ENCODE peak calls at places on chromosome 6, in nine cellular contexts. V is astrocyte of the spinal cord, Y is astrocyte of the hippocampus, A is gastrocnemius medialis, K is lung, G is activated gamma-delta T cell, B is Calu3, F is nephron progenitor cell, W is iPS-NIHi11. O is an unnamed sample.

GRCh38 chr6:77074037-77074713 is 389.1 kb downstream of the HTR1B start:
- DNase-seq in V (no peak), Y (no peak), A (no peak), K (no peak), G (no peak), B (no peak), F (no peak), W (no peak), O (no peak)

GRCh38 chr6:70586114-70586513 is 19.4 kb downstream of the SDHAF4 start:
- DNase-seq in V (no peak), Y (no peak), A (no peak), K (no peak), G (no peak), B (no peak), F (no peak), W (no peak), O (peak; percentile 84)

GRCh38 chr6:34560366-34561226 is 4.5 kb upstream of the SPDEF start:
- DNase-seq in V (no peak), Y (peak; percentile 30), A (no peak), K (no peak), G (no peak), B (peak; percentile 49), F (peak; percentile 43), W (no peak), O (no peak)

GRCh38 chr6:44504321-44504761 is 116.8 kb downstream of the CDC5L start:
- DNase-seq in V (peak; percentile 59), Y (peak; percentile 83), A (no peak), K (no peak), G (no peak), B (no peak), F (no peak), W (no peak), O (no peak)

GRCh38 chr6:134175532-134176282 is 123.3 kb upstream of the SLC2A12 start:
- DNase-seq in V (peak; percentile 86), Y (peak; percentile 90), A (peak; percentile 65), K (peak; percentile 83), G (no peak), B (peak; percentile 77), F (no peak), W (peak; percentile 50), O (peak; percentile 43)

GRCh38 chr6:105204331-105204730 is 24.5 kb upstream of the POPDC3 start:
- DNase-seq in V (peak; percentile 69), Y (peak; percentile 53), A (no peak), K (no peak), G (no peak), B (no peak), F (no peak), W (no peak), O (no peak)

GRCh38 chr6:81750660-81751387 is 1.7 kb downstream of the TENT5A start:
- DNase-seq in V (no peak), Y (peak; percentile 48), A (no peak), K (no peak), G (no peak), B (no peak), F (no peak), W (no peak), O (no peak)

GRCh38 chr6:136085370-136086115 is 164.6 kb downstream of the MTFR2 start:
- DNase-seq in V (peak; percentile 69), Y (peak; percentile 55), A (no peak), K (no peak), G (no peak), B (no peak), F (no peak), W (no peak), O (no peak)

GRCh38 chr6:46925563-46926253 is 4.0 kb upstream of the ADGRF5 start:
- DNase-seq in V (peak; percentile 60), Y (peak; percentile 54), A (peak; percentile 66), K (peak; percentile 83), G (no peak), B (peak; percentile 79), F (no peak), W (no peak), O (no peak)

GRCh38 chr6:51531623-51532022 is 555.8 kb downstream of the PKHD1 start:
- DNase-seq in V (no peak), Y (no peak), A (no peak), K (no peak), G (no peak), B (no peak), F (no peak), W (no peak), O (peak; percentile 12)

GRCh38 chr6:128208078-128208477 is 307.2 kb upstream of the THEMIS start:
- DNase-seq in V (peak; percentile 44), Y (peak; percentile 53), A (no peak), K (no peak), G (no peak), B (no peak), F (no peak), W (no peak), O (no peak)

GRCh38 chr6:145883263-145883662 is 68.7 kb upstream of the FBXO30 start:
- DNase-seq in V (no peak), Y (no peak), A (no peak), K (no peak), G (no peak), B (no peak), F (no peak), W (no peak), O (no peak)

GRCh38 chr6:45727228-45727627 is 288.4 kb downstream of the CLIC5 start:
- DNase-seq in V (no peak), Y (no peak), A (no peak), K (no peak), G (no peak), B (no peak), F (no peak), W (no peak), O (no peak)

GRCh38 chr6:141349710-141350109 is 783.0 kb upstream of the GJE1 start:
- DNase-seq in V (no peak), Y (no peak), A (no peak), K (no peak), G (no peak), B (no peak), F (no peak), W (no peak), O (no peak)

GRCh38 chr6:107713214-107713962 is 110.7 kb downstream of the SCML4 start:
- DNase-seq in V (no peak), Y (no peak), A (no peak), K (no peak), G (no peak), B (no peak), F (no peak), W (no peak), O (no peak)

GRCh38 chr6:151814614-151815013 is 7.1 kb downstream of the ESR1 start:
- DNase-seq in V (no peak), Y (no peak), A (no peak), K (no peak), G (no peak), B (no peak), F (no peak), W (no peak), O (no peak)

GRCh38 chr6:52423971-52424381 is 3.8 kb downstream of the EFHC1 start:
- DNase-seq in V (peak; percentile 92), Y (peak; percentile 92), A (no peak), K (no peak), G (no peak), B (peak; percentile 37), F (no peak), W (no peak), O (no peak)

GRCh38 chr6:170456334-170456733 is 96.8 kb downstream of the PSMB1 start:
- DNase-seq in V (no peak), Y (no peak), A (no peak), K (no peak), G (no peak), B (no peak), F (no peak), W (no peak), O (no peak)